ENCODE peak calls at places on chromosomes 2 and 18, in four cellular contexts. N is coronary artery; G is tibial artery; T is CD8-positive, alpha-beta T cell. X is an unnamed sample.

GRCh38 chr18:69401475-69402218 is 959 bp downstream of the DOK6 start:
- DNase-seq in N (no peak), G (no peak), T (no peak), X (no peak)

GRCh38 chr2:189783451-189783926 is 650 bp downstream of the ORMDL1 start:
- DNase-seq in N (no peak), G (no peak), T (no peak), X (no peak)

GRCh38 chr18:25399554-25399953 is 47.6 kb upstream of the ZNF521 start:
- DNase-seq in N (no peak), G (no peak), T (no peak), X (no peak)

GRCh38 chr2:39325966-39326365 is 82.2 kb upstream of the CDKL4 start:
- DNase-seq in N (no peak), G (no peak), T (no peak), X (no peak)

GRCh38 chr18:79851981-79852380 is 54.2 kb downstream of the KCNG2 start:
- DNase-seq in N (peak; percentile 65), G (no peak), T (no peak), X (no peak)

GRCh38 chr18:29083545-29083944 is 906.6 kb upstream of the CDH2 start:
- DNase-seq in N (no peak), G (peak; percentile 20), T (no peak), X (peak; percentile 59)

GRCh38 chr2:235343869-235344268 is 150.0 kb upstream of the AGAP1 start:
- DNase-seq in N (no peak), G (no peak), T (no peak), X (no peak)

GRCh38 chr2:171615071-171615470 is 72.2 kb upstream of the DYNC1I2 start:
- DNase-seq in N (no peak), G (no peak), T (no peak), X (no peak)

GRCh38 chr2:71361631-71362030 is 30.0 kb downstream of the ZNF638 start:
- DNase-seq in N (no peak), G (no peak), T (no peak), X (no peak)

GRCh38 chr2:217972037-217972436 is 30.8 kb downstream of the TNS1 start:
- DNase-seq in N (no peak), G (no peak), T (no peak), X (no peak)
- H3K27ac ChIP-seq in N (no peak overlapping the region), G (peak overlapping the region; percentile 46), T (no peak overlapping the region), X (peak overlapping the region; percentile 60)

GRCh38 chr2:233449071-233449901 is 95.0 kb downstream of the DGKD start:
- DNase-seq in N (no peak), G (peak; percentile 17), T (no peak), X (no peak)
- TF ChIP-seq CTCF in N (peak; percentile 78), G (peak; percentile 65), T (no peak), X (no peak)

DNA sequence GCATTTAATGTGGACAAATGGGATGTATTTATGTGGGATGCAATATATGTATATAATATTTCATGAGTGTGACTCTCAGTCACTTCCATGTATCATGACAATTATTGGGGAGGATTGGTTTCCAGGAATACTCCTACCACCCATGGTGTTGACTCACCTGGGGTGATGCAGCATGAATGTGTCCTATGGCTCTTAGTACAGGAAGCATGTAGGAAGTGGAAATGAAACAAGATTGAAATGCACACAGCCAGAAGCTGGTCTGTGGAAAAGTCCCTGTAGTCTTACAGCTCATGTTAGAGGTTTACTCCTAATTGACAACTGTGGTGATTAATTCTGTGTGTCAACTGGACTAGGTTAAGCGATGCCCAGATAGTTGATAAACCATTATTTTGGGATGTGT is 89.3 kb upstream of the HAAO start:
- DNase-seq in N (no peak), G (no peak), T (no peak), X (no peak)
- H3K27ac ChIP-seq in N (no peak overlapping the region), G (no peak overlapping the region), T (no peak overlapping the region), X (no peak overlapping the region)

GRCh38 chr18:49021433-49022129 is 70.8 kb upstream of the SMAD7 start:
- DNase-seq in N (peak; percentile 67), G (no peak), T (peak; percentile 28), X (peak; percentile 62)
- TF ChIP-seq CTCF in N (no peak), G (no peak), T (no peak), X (peak; percentile 51)

GRCh38 chr2:26765475-26766200 is 1.6 kb downstream of the SLC35F6 start:
- DNase-seq in N (no peak), G (no peak), T (no peak), X (no peak)
- H3K27ac ChIP-seq in N (peak overlapping the region; percentile 95), G (peak overlapping the region; percentile 88), T (no peak overlapping the region), X (peak overlapping the region; percentile 94)

DNA sequence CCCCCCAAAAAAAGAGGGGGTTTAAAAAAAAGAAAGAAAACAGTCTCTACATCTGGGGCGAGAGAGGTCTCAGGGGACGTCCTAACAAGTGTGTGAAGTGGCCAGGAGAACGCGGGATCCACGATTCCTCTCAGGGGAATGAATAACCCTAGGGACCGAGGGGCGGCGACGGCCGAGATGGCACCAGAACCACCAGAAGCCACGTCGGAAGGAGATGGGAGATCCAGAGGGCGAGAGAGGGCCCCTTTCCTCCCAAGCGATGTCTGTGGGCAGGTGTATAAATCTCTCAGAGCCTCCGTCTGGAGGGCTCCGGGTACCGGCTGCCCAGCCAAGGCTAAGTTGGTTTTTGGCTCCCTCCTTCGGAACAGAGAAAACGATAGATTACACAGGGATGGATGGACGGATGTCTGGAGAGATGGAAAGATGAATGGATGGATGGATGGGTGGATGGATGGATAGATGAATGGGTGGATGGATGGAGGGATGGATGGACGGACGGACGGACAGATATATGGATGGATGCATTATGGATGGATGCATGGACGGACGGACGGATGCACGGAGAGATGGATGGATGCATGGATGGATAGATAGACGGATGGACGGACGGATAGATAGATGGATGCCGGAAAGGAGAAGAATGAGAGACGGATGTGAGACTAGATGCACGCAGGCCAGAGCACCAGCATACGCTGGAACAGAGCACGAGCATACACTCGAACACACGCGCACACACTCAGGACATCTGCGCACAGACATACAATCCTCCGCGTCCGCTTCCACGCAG is 1.6 kb downstream of the EPHA4 start:
- DNase-seq in N (no peak), G (no peak), T (peak; percentile 20), X (no peak)
- TF ChIP-seq CTCF in N (no peak), G (no peak), T (no peak), X (peak; percentile 30)

DNA sequence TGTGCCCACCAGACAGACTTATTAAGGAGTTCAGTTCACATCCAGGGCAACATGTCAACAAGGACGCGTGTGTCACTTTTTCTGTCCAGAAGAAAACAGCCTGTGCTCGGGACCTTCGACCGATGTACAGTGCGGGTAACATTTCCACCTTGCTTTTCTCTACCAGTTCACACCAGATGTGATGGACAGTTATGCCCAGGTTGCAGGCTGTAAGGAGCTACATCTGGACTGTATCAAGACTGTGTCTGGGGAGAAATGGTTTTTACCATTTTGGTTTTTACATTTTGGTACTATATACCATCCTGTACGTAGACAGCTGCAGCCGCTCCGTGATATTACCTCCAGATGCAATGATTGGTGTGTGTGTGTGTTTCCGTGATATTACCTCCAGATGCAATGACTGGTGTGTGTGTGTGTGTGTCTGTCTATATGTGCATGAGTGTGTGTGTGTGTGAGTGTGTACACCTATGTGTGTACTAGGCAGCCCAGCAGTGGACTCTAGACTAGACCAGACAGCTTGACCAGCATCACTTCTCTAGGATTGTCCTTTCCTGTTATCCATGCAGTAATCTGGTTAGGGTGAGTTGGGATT is 118.0 kb downstream of the COL6A3 start:
- DNase-seq in N (no peak), G (no peak), T (no peak), X (no peak)
- H3K27ac ChIP-seq in N (no peak overlapping the region), G (peak overlapping the region; percentile 42), T (no peak overlapping the region), X (no peak overlapping the region)

DNA sequence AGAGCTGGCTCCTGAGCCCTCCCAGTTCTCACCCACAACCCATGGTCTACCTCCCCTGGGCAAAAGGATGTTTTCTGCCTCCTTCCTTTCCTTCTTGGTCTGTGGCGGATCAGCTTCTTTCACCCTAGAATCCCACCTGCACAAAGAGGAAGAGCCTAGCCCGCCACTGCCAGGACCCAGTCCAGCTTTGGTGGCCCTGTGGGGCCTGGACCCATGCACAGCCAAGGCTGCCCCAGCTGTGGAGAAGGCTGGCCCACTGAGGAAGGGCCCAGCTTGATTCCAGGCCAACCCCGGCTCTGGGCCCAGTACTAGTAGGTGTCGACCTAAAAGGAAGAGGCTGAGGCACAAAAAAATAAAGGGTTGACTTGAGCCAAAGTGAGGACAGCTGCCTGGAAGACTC is 30.0 kb upstream of the MAL start:
- DNase-seq in N (no peak), G (no peak), T (no peak), X (no peak)
- TF ChIP-seq CTCF in N (no peak), G (no peak), T (no peak), X (no peak)

GRCh38 chr2:60872510-60872928 is 8.9 kb upstream of the REL start:
- DNase-seq in N (no peak), G (no peak), T (no peak), X (no peak)

GRCh38 chr2:60867007-60867406 is 14.4 kb upstream of the REL start:
- DNase-seq in N (no peak), G (no peak), T (no peak), X (no peak)

GRCh38 chr2:60862642-60863041 is 18.7 kb upstream of the REL start:
- DNase-seq in N (no peak), G (no peak), T (no peak), X (no peak)

GRCh38 chr2:60868589-60869273 is 12.6 kb upstream of the REL start:
- DNase-seq in N (no peak), G (no peak), T (no peak), X (no peak)

DNA sequence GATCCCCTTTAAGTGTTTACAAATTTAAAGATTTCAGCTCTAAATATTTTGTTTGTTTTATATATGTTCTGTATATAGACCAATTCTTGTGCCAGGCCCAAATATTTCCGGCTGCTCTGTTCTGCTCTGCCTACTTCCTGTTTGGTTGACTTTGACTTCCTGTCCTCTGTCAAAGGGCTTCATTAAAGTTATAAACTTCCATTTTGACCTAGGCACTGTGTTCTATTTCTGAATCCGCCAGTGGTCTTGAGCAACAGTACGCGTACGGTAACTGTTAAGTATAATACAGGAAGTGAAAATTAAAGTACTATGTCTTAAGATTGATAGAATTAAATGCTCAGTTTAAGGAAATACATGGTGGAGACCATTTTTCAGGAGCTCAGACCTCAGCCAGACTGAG is 13.5 kb upstream of the REL start:
- DNase-seq in N (no peak), G (peak; percentile 51), T (peak; percentile 24), X (no peak)
- H3K27ac ChIP-seq in N (no peak overlapping the region), G (no peak overlapping the region), T (no peak overlapping the region), X (no peak overlapping the region)

X was measured in right atrium auricular region.